ENCODE peak calls at places on chromosomes 3 and 15, in ten cellular contexts. M is upper lobe of left lung, Z is fibroblast of pulmonary artery, F is breast epithelium, P is hepatocyte, I is astrocyte, Q is mammary epithelial cell, E is right cardiac atrium, L is right lobe of liver, H is sigmoid colon. T is an unnamed sample.

GRCh38 chr3:29475854-29476253 is 195.0 kb downstream of the RBMS3 start:
- DNase-seq in M (no peak), Z (no peak), F (no peak), P (no peak), I (no peak), Q (no peak), E (no peak), L (no peak), H (no peak), T (no peak)

GRCh38 chr15:31062310-31062964 is 39.1 kb downstream of the TRPM1 start:
- DNase-seq in M (no peak), Z (no peak), F (no peak), P (no peak), I (no peak), Q (no peak), E (no peak), L (no peak), H (no peak), T (no peak)

GRCh38 chr3:170278632-170279031 is 56.4 kb downstream of the PRKCI start:
- DNase-seq in M (no peak), Z (no peak), F (no peak), P (no peak), I (no peak), Q (no peak), E (no peak), L (no peak), H (no peak), T (no peak)

GRCh38 chr3:186772886-186773417 is 10.4 kb upstream of the EIF4A2 start:
- DNase-seq in M (peak; percentile 81), Z (no peak), F (peak; percentile 47), P (peak; percentile 46), I (peak; percentile 18), Q (no peak), E (peak; percentile 87), L (peak; percentile 85), H (peak; percentile 78), T (peak; percentile 76)

GRCh38 chr15:73949496-73949895 is 23.2 kb downstream of the LOXL1 start:
- DNase-seq in M (no peak), Z (no peak), F (no peak), P (no peak), I (no peak), Q (no peak), E (no peak), L (no peak), H (no peak), T (no peak)

GRCh38 chr3:109081746-109082510 is 36.0 kb downstream of the MORC1 start:
- DNase-seq in M (peak; percentile 29), Z (peak; percentile 63), F (no peak), P (peak; percentile 70), I (peak; percentile 36), Q (peak; percentile 75), E (no peak), L (no peak), H (no peak), T (no peak)

GRCh38 chr15:64912379-64912778 is 677 bp downstream of the ANKDD1A start:
- DNase-seq in M (no peak), Z (no peak), F (no peak), P (no peak), I (no peak), Q (no peak), E (no peak), L (peak; percentile 52), H (no peak), T (no peak)

GRCh38 chr3:34056951-34057390 is 258.5 kb downstream of the PDCD6IP start:
- DNase-seq in M (peak; percentile 25), Z (peak; percentile 13), F (no peak), P (no peak), I (no peak), Q (no peak), E (no peak), L (no peak), H (no peak), T (no peak)

GRCh38 chr15:42908538-42908937 is 12.0 kb downstream of the TTBK2 start:
- DNase-seq in M (no peak), Z (no peak), F (no peak), P (no peak), I (no peak), Q (peak; percentile 26), E (no peak), L (no peak), H (no peak), T (no peak)

GRCh38 chr3:184110316-184110725 is 13.5 kb downstream of the HTR3E start:
- DNase-seq in M (no peak), Z (peak; percentile 24), F (no peak), P (no peak), I (peak; percentile 51), Q (peak; percentile 37), E (no peak), L (no peak), H (no peak), T (no peak)

GRCh38 chr3:12483872-12484197 is 445 bp upstream of the TSEN2 start:
- DNase-seq in M (no peak), Z (no peak), F (no peak), P (peak; percentile 21), I (no peak), Q (no peak), E (peak; percentile 64), L (no peak), H (no peak), T (no peak)

GRCh38 chr3:177060492-177060891 is 136.8 kb downstream of the TBL1XR1 start:
- DNase-seq in M (no peak), Z (no peak), F (no peak), P (no peak), I (no peak), Q (no peak), E (no peak), L (no peak), H (no peak), T (no peak)

GRCh38 chr3:177062052-177062732 is 135.1 kb downstream of the TBL1XR1 start:
- DNase-seq in M (no peak), Z (no peak), F (no peak), P (no peak), I (no peak), Q (no peak), E (no peak), L (no peak), H (no peak), T (no peak)

GRCh38 chr3:177057768-177058167 is 139.5 kb downstream of the TBL1XR1 start:
- DNase-seq in M (no peak), Z (no peak), F (no peak), P (no peak), I (peak; percentile 14), Q (no peak), E (no peak), L (no peak), H (no peak), T (no peak)

GRCh38 chr3:177058647-177059046 is 138.6 kb downstream of the TBL1XR1 start:
- DNase-seq in M (no peak), Z (no peak), F (no peak), P (no peak), I (no peak), Q (no peak), E (no peak), L (no peak), H (no peak), T (no peak)

DNA sequence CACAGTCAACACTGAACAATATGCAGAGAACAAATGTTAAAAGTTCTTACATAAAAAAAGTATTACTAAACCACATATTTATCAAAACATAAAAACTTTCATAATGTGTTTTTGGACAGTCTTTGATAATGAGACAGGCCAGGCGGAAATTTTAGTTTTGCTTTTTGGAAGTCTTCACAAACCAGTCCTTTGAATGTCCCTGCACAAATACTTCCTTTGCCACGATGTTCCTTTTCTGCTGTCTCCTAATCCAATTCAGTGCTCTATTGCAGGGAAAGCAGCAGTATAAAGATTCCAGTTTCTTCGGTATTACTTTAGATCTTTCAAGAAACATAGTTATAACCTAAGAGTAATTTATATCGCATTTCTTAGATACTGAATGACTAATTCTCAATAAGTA is 135.9 kb downstream of the TBL1XR1 start:
- DNase-seq in M (no peak), Z (no peak), F (no peak), P (no peak), I (no peak), Q (no peak), E (no peak), L (no peak), H (no peak), T (no peak)
- H3K4me3 ChIP-seq in M (no peak overlapping the region), Z (no peak overlapping the region), F (no peak overlapping the region), P (no peak overlapping the region), I (no peak overlapping the region), Q (no peak overlapping the region), E (no peak overlapping the region), L (no peak overlapping the region), H (no peak overlapping the region), T (no peak overlapping the region)

DNA sequence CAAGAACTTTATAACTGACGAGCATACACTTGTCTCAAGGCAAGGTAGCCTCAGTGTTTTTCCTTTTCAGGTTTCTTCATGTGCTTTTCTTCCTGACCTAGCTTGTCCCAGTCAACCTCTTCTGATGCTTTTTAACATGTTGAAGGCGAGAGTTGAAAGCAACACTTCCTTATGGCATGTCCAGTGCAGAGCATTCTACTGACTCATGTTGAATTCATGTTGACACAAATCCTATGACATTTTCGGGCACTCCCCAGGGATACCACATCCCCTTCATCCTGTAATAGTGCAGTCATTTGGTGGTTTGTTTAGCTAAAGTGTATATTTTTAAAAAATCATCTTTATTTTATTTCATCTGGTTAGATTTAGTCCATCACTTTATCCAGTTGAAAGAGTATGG is 75.9 kb upstream of the CBLB start:
- DNase-seq in M (no peak), Z (peak; percentile 43), F (no peak), P (no peak), I (peak; percentile 85), Q (peak; percentile 94), E (no peak), L (no peak), H (no peak), T (no peak)
- H3K4me3 ChIP-seq in M (no peak overlapping the region), Z (no peak overlapping the region), F (no peak overlapping the region), P (no peak overlapping the region), I (peak overlapping the region; percentile 24), Q (no peak overlapping the region), E (no peak overlapping the region), L (no peak overlapping the region), H (no peak overlapping the region), T (no peak overlapping the region)

GRCh38 chr3:102757950-102758349 is 323.1 kb downstream of the ZPLD1 start:
- DNase-seq in M (no peak), Z (no peak), F (no peak), P (no peak), I (no peak), Q (no peak), E (no peak), L (no peak), H (no peak), T (no peak)

DNA sequence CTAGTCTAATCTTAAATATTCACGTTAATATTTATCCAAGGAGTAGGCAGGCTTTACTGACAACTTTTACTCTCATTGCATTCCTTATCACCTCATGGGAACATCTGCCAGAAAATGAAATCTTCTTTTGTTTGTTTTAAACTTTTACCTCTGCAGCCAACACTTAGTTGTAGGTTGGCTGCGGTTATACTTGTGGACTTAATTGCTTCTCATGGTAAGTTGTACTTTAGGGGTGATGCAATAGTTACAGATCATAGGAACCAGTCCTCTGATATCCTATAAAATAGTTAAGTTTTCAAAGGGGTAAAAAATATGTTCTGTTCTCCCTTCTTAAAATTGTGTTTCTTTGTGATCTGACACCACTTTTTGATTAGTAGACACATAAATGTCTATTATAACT is 321.9 kb downstream of the ZPLD1 start:
- DNase-seq in M (no peak), Z (no peak), F (no peak), P (no peak), I (no peak), Q (no peak), E (no peak), L (no peak), H (no peak), T (no peak)
- H3K4me3 ChIP-seq in M (no peak overlapping the region), Z (no peak overlapping the region), F (no peak overlapping the region), P (no peak overlapping the region), I (no peak overlapping the region), Q (no peak overlapping the region), E (no peak overlapping the region), L (no peak overlapping the region), H (no peak overlapping the region), T (no peak overlapping the region)

GRCh38 chr3:69236808-69237707 is 114.7 kb upstream of the LMOD3 start:
- DNase-seq in M (no peak), Z (no peak), F (no peak), P (no peak), I (no peak), Q (no peak), E (peak; percentile 68), L (no peak), H (no peak), T (no peak)
- H3K4me3 ChIP-seq in M (no peak overlapping the region), Z (peak overlapping the region; percentile 45), F (no peak overlapping the region), P (no peak overlapping the region), I (no peak overlapping the region), Q (no peak overlapping the region), E (peak overlapping the region; percentile 7), L (no peak overlapping the region), H (no peak overlapping the region), T (peak overlapping the region; percentile 18)